ENCODE peak calls at places on chromosomes 12 and 14, in eight cellular contexts. X is pancreas; B is substantia nigra; O is GM23338; I is upper lobe of right lung; T is effector memory CD4-positive, alpha-beta T cell; R is GM23248; V is IMR-90. Q is an unnamed sample.

GRCh38 chr12:93130371-93131049 is 201.4 kb upstream of the EEA1 start:
- DNase-seq in I (no peak), R (no peak), T (no peak), B (no peak), V (no peak), O (no peak), X (no peak), Q (no peak)

GRCh38 chr12:42910656-42911055 is 321.1 kb upstream of the PRICKLE1 start:
- DNase-seq in B (no peak), V (no peak), O (no peak), T (no peak), I (no peak), X (no peak), R (no peak), Q (no peak)

GRCh38 chr14:38342803-38343202 is 86.9 kb upstream of the CLEC14A start:
- DNase-seq in X (no peak), O (no peak), T (no peak), I (no peak), B (no peak), V (peak), R (peak), Q (no peak)

GRCh38 chr12:47361389-47362031 is 281.8 kb upstream of the AMIGO2 start:
- DNase-seq in R (no peak), I (no peak), X (no peak), T (peak), O (no peak), B (no peak), V (no peak), Q (no peak)

GRCh38 chr12:25689996-25690501 is 137.0 kb upstream of the LMNTD1 start:
- DNase-seq in V (no peak), X (peak), T (no peak), O (no peak), I (peak), R (peak), B (no peak), Q (peak)

GRCh38 chr14:23383041-23383440 is 6.2 kb downstream of the CMTM5 start:
- DNase-seq in V (no peak), O (no peak), B (no peak), R (no peak), X (no peak), T (no peak), I (no peak), Q (no peak)

GRCh38 chr14:34682787-34683321 is 31.5 kb downstream of the CFL2 start:
- DNase-seq in I (no peak), O (no peak), X (no peak), T (no peak), R (no peak), B (no peak), V (no peak), Q (no peak)

GRCh38 chr14:72000907-72001306 is 68.7 kb downstream of the RGS6 start:
- DNase-seq in T (no peak), O (no peak), R (no peak), B (no peak), V (no peak), X (no peak), I (peak), Q (peak)

GRCh38 chr12:124309744-124310143 is 14.9 kb downstream of the RFLNA start:
- DNase-seq in I (no peak), V (no peak), R (no peak), B (no peak), X (no peak), O (no peak), T (no peak), Q (no peak)

GRCh38 chr12:42981379-42981778 is 391.8 kb upstream of the PRICKLE1 start:
- DNase-seq in V (peak), X (no peak), R (peak), B (no peak), I (no peak), T (no peak), O (peak), Q (no peak)

GRCh38 chr12:57603758-57604453 is 718 bp upstream of the DTX3 start:
- DNase-seq in T (no peak), O (peak), X (no peak), I (no peak), B (no peak), V (peak), R (peak), Q (peak)

GRCh38 chr12:80195143-80195726 is 95.9 kb downstream of the OTOGL start:
- DNase-seq in T (no peak), R (peak), O (peak), X (no peak), B (no peak), V (peak), I (no peak), Q (peak)

GRCh38 chr12:63844391-63845341 is at the start of gene SRGAP1:
- DNase-seq in O (peak), T (no peak), V (peak), B (no peak), X (peak), I (peak), R (peak), Q (peak)

GRCh38 chr14:58560208-58560607 is 77.6 kb upstream of the DACT1 start:
- DNase-seq in B (no peak), O (no peak), R (peak), I (no peak), T (no peak), X (no peak), V (peak), Q (no peak)

GRCh38 chr12:11545438-11546330 is 103.8 kb upstream of the ETV6 start:
- DNase-seq in T (peak), X (no peak), V (no peak), O (peak), R (no peak), B (no peak), I (no peak), Q (no peak)

GRCh38 chr12:81205394-81205793 is 127.5 kb downstream of the ACSS3 start:
- DNase-seq in V (no peak), X (no peak), T (no peak), O (no peak), R (no peak), B (no peak), I (no peak), Q (no peak)

GRCh38 chr12:106113042-106113441 is 25.7 kb downstream of the NUAK1 start:
- DNase-seq in T (no peak), O (no peak), B (no peak), V (peak), R (peak), I (no peak), X (no peak), Q (no peak)

GRCh38 chr14:44812672-44813071 is 149.1 kb downstream of the KLHL28 start:
- DNase-seq in X (no peak), V (no peak), T (no peak), R (no peak), B (no peak), O (peak), I (no peak), Q (no peak)

GRCh38 chr14:91119556-91120311 is 5.9 kb downstream of the DGLUCY start:
- DNase-seq in X (no peak), T (no peak), R (peak), B (no peak), V (peak), O (no peak), I (no peak), Q (no peak)

GRCh38 chr12:78390920-78391319 is 473.7 kb upstream of the SYT1 start:
- DNase-seq in T (no peak), B (no peak), R (no peak), V (no peak), O (no peak), X (no peak), I (no peak), Q (no peak)

GRCh38 chr12:120229583-120230325 is 28.8 kb upstream of the RPLP0 start:
- DNase-seq in O (peak), T (no peak), X (peak), B (no peak), R (peak), V (no peak), I (no peak), Q (no peak)

GRCh38 chr12:57216014-57216891 is at the start of gene NXPH4:
- DNase-seq in B (no peak), T (peak), I (no peak), R (peak), X (peak), O (peak), V (no peak), Q (peak)

GRCh38 chr14:47442206-47442605 is 233.2 kb downstream of the MDGA2 start:
- DNase-seq in T (no peak), V (no peak), I (no peak), B (no peak), X (no peak), O (peak), R (peak), Q (no peak)

GRCh38 chr12:50799908-50800307 is 36.0 kb downstream of the ATF1 start:
- DNase-seq in I (no peak), X (no peak), V (no peak), O (no peak), R (peak), T (no peak), B (no peak), Q (no peak)

GRCh38 chr14:54102530-54102929 is 145.9 kb upstream of the BMP4 start:
- DNase-seq in O (no peak), V (no peak), X (no peak), R (no peak), B (no peak), I (no peak), T (no peak), Q (no peak)

GRCh38 chr12:54444202-54444601 is 25.1 kb upstream of the ITGA5 start:
- DNase-seq in I (no peak), R (no peak), O (no peak), V (no peak), B (no peak), T (no peak), X (no peak), Q (no peak)

GRCh38 chr14:61466249-61466904 is 145.0 kb downstream of the PRKCH start:
- DNase-seq in O (peak), B (no peak), I (peak), V (peak), R (peak), X (no peak), T (no peak), Q (no peak)

GRCh38 chr12:5227722-5228274 is 184.1 kb downstream of the KCNA5 start:
- DNase-seq in B (no peak), X (no peak), R (no peak), V (no peak), T (no peak), O (no peak), I (no peak), Q (no peak)

GRCh38 chr12:92769124-92769901 is 66.5 kb downstream of the PLEKHG7 start:
- DNase-seq in R (no peak), O (no peak), V (no peak), T (no peak), B (no peak), X (no peak), I (no peak), Q (peak)

GRCh38 chr14:90005441-90005840 is 49.7 kb downstream of the TDP1 start:
- DNase-seq in R (no peak), B (no peak), T (no peak), I (no peak), V (no peak), O (no peak), X (no peak), Q (no peak)

GRCh38 chr12:43728117-43728516 is 30.5 kb downstream of the PUS7L start:
- DNase-seq in R (peak), V (no peak), T (no peak), X (no peak), I (no peak), O (no peak), B (no peak), Q (no peak)

GRCh38 chr12:25959069-25959961 is 833 bp downstream of the RASSF8 start:
- DNase-seq in R (peak), T (no peak), X (peak), V (peak), O (peak), B (no peak), I (peak), Q (peak)

GRCh38 chr14:21846227-21846885 is 172.7 kb upstream of the OR4E1 start:
- DNase-seq in B (no peak), T (peak), V (peak), I (no peak), O (peak), R (peak), X (peak), Q (peak)

GRCh38 chr12:47768323-47768811 is 4.7 kb upstream of the SLC48A1 start:
- DNase-seq in I (no peak), T (no peak), B (no peak), V (peak), X (no peak), O (peak), R (peak), Q (no peak)

GRCh38 chr12:2540535-2540941 is 254.2 kb upstream of the FKBP4 start:
- DNase-seq in B (no peak), T (no peak), V (no peak), I (peak), O (no peak), R (no peak), X (no peak), Q (peak)

GRCh38 chr14:91323671-91324605 is 79.4 kb upstream of the GPR68 start:
- DNase-seq in T (peak), O (peak), R (peak), V (peak), B (no peak), I (peak), X (peak), Q (peak)

GRCh38 chr12:38465020-38465419 is 148.4 kb downstream of the ALG10B start:
- DNase-seq in B (no peak), V (no peak), I (no peak), O (no peak), R (no peak), X (no peak), T (no peak), Q (no peak)

GRCh38 chr12:5073838-5074237 is 30.2 kb downstream of the KCNA5 start:
- DNase-seq in I (no peak), O (peak), X (no peak), R (peak), T (no peak), V (peak), B (no peak), Q (no peak)

GRCh38 chr12:111024205-111024794 is 103.9 kb upstream of the MYL2 start:
- DNase-seq in X (peak), B (no peak), O (peak), V (peak), T (peak), R (peak), I (peak), Q (peak)

GRCh38 chr12:31387011-31387410 is 61.1 kb upstream of the SINHCAF start:
- DNase-seq in X (no peak), I (no peak), O (peak), B (no peak), R (no peak), V (no peak), T (no peak), Q (no peak)

GRCh38 chr12:31388713-31389112 is 62.8 kb upstream of the SINHCAF start:
- DNase-seq in R (no peak), V (no peak), B (no peak), T (no peak), O (no peak), X (no peak), I (no peak), Q (no peak)

GRCh38 chr12:31390991-31391390 is 65.0 kb upstream of the SINHCAF start:
- DNase-seq in X (no peak), R (no peak), B (no peak), I (no peak), T (no peak), V (no peak), O (peak), Q (no peak)

GRCh38 chr12:31387466-31387865 is 61.5 kb upstream of the SINHCAF start:
- DNase-seq in V (no peak), X (no peak), T (no peak), I (no peak), R (no peak), B (no peak), O (no peak), Q (no peak)

GRCh38 chr12:31386364-31386777 is 60.4 kb upstream of the SINHCAF start:
- DNase-seq in T (no peak), I (no peak), O (peak), V (no peak), B (no peak), R (no peak), X (no peak), Q (no peak)
- H3K27ac ChIP-seq in T (no peak), I (no peak), O (peak), V (no peak), B (no peak), R (no peak), X (no peak), Q (no peak)

GRCh38 chr12:108318472-108319275 is 20.4 kb downstream of the CMKLR1 start:
- DNase-seq in X (no peak), B (no peak), R (no peak), I (no peak), O (no peak), T (no peak), V (no peak), Q (no peak)
- H3K27ac ChIP-seq in X (no peak), B (no peak), R (no peak), I (peak), O (no peak), T (no peak), V (no peak), Q (no peak)

DNA sequence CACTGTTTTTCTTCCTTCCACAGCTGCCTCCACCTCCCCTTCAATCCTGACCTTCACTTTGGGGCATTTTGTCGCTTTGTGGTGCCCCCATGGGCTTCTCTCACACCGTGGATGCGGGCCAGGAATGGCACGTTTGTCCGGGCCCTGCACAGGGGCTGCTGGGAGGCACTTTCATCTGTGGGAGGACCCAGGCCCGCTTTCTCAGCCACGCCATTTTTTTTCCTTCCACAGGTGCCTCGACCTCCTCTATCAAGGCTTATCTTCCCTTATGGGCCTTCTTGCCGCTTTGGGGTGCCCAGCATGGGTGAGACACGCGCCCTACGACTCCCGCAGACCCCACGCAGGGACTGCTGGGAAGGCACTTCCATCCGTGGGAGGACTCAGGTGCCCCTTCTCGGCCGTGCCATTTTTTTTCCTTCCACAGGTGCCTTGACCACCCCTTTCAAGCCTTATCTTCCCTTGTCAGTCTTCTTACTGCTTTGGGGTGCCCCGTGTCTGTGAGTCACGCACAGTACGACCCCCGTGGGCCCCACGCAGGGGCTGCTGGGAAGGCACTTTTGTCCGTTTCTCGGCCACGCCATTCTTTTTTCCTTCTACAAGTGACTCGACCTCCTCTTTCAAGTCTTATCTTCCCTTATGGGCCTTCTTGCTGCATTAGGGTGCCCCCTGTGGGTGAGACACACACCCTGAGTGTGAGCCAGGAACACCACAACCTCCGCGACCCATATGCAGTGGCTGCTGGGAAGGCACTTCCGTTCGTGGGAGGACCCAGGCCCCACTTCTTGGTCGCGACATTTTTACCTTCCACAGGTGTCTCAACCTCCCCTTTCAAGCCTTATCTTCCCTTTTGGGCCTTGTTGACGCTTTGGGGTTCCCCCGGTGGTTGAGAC is 270.7 kb downstream of the ALG10 start:
- DNase-seq in B (no peak), V (no peak), R (no peak), I (peak), O (peak), T (no peak), X (no peak), Q (no peak)
- H3K27ac ChIP-seq in B (no peak), V (no peak), R (no peak), I (no peak), O (no peak), T (no peak), X (no peak), Q (no peak)

DNA sequence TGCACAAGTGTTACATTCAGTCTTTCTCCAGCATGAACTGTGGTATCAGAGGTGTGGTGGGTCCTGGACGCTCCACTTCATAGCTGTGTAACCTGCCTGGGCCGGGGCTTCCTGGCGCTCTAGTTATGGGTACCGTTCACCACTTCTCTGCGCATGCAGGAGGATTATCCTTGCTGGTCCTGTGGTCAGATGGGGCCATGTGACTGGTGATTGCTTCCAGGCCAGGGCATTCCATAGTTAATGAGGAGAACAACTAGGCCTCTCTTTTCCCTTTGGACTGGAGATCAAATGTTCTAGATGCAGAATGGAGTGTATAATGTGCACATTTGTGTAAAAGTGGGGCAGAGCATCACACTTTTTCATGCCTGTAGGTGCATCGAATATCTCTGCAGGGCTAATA is 444.0 kb downstream of the AACS start:
- DNase-seq in B (no peak), I (no peak), O (no peak), R (no peak), X (no peak), T (no peak), V (no peak), Q (no peak)
- H3K27ac ChIP-seq in B (no peak), I (no peak), O (no peak), R (no peak), X (no peak), T (no peak), V (no peak), Q (no peak)

GRCh38 chr12:96215933-96216273 is 21.7 kb downstream of the ELK3 start:
- DNase-seq in B (no peak), O (no peak), X (no peak), V (no peak), R (no peak), T (no peak), I (no peak), Q (no peak)

GRCh38 chr12:96219700-96220206 is 25.6 kb downstream of the ELK3 start:
- DNase-seq in O (no peak), T (no peak), B (no peak), X (no peak), R (peak), V (peak), I (peak), Q (peak)

GRCh38 chr12:96220902-96221301 is 26.7 kb downstream of the ELK3 start:
- DNase-seq in I (no peak), V (peak), X (no peak), O (no peak), B (no peak), T (no peak), R (peak), Q (no peak)

GRCh38 chr12:96221391-96221790 is 27.2 kb downstream of the ELK3 start:
- DNase-seq in V (no peak), B (no peak), O (no peak), I (no peak), R (no peak), T (no peak), X (no peak), Q (no peak)

GRCh38 chr12:96218989-96219678 is 25.0 kb downstream of the ELK3 start:
- DNase-seq in R (no peak), B (no peak), T (no peak), V (no peak), I (no peak), O (no peak), X (no peak), Q (no peak)
- H3K27ac ChIP-seq in R (peak), B (no peak), T (no peak), V (peak), I (peak), O (no peak), X (no peak), Q (peak)

DNA sequence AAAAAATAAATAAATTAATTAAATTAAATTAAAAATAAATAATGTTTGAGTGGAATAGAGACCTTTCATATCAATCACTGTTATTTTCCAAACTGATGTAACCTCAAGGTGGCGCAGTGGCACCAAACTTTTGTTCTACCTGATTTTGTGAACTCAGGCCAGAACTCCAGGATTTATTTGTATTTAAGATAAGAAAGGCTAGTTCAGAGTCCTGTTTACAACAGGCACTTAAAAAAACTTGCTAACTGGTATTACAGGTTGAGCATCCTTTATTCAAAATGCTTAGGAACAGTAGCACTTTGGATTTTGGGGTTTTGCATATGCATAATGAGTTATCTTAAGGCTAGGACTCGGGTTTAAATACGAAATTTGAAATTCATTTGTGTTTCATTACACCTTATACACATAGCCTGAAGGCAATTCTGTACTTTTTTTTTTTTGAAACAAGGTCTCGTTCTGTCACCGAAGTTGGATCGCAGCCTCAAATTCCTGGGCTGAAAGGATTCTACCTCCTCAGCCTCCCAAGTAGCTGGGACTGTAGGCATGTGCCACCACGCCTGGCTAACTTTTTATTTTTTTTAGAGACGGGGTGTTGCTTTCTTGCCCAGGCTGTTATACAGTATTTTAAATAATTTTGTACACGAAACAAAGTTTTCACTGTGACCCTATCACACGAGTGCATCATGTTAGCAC is 32.4 kb downstream of the YY1 start:
- DNase-seq in O (peak), R (peak), B (no peak), X (no peak), V (no peak), I (no peak), T (no peak), Q (peak)
- H3K27ac ChIP-seq in O (no peak), R (no peak), B (no peak), X (no peak), V (no peak), I (no peak), T (no peak), Q (peak)